ENCODE peak calls at places on chromosomes 16 and 17, in five cellular contexts. D is neuronal stem cell, K is mesenchymal stem cell, R is H9, H is H1. V is an unnamed sample.

GRCh38 chr17:37489197-37490001 is at the start of gene DUSP14:
- DNase-seq in H (peak; percentile 84), K (peak; percentile 78), D (peak; percentile 77), R (peak; percentile 91), V (peak; percentile 76)

GRCh38 chr16:22660441-22661160 is 149.9 kb downstream of the NPIPB5 start:
- DNase-seq in H (no peak), K (no peak), R (peak; percentile 12), D (no peak), V (no peak)

GRCh38 chr16:47644166-47644565 is 183.0 kb downstream of the PHKB start:
- DNase-seq in R (no peak), D (no peak), H (no peak), K (peak; percentile 76), V (no peak)

GRCh38 chr16:73031155-73031866 is 16.6 kb downstream of the ZFHX3 start:
- DNase-seq in D (no peak), K (peak; percentile 93), R (no peak), H (no peak), V (peak; percentile 59)

GRCh38 chr16:15865742-15866141 is 8.9 kb upstream of the MYH11 start:
- DNase-seq in D (no peak), H (no peak), K (no peak), R (no peak), V (no peak)

GRCh38 chr17:1643293-1643998 is 2.1 kb downstream of the SCARF1 start:
- DNase-seq in D (peak; percentile 45), H (peak; percentile 88), R (peak; percentile 96), K (no peak), V (peak; percentile 60)

GRCh38 chr17:39178516-39178915 is 12.6 kb upstream of the ARL5C start:
- DNase-seq in R (no peak), H (no peak), D (no peak), K (peak; percentile 46), V (no peak)

GRCh38 chr16:27226476-27226875 is 23.1 kb downstream of the KDM8 start:
- DNase-seq in H (no peak), R (no peak), D (no peak), K (no peak), V (peak; percentile 49)

GRCh38 chr16:31477220-31478216 is 5.4 kb upstream of the SLC5A2 start:
- DNase-seq in H (peak; percentile 86), R (peak; percentile 92), K (no peak), D (no peak), V (peak; percentile 93)

GRCh38 chr16:1949507-1949906 is 5.0 kb downstream of the RPL3L start:
- DNase-seq in D (no peak), R (no peak), K (no peak), H (no peak), V (no peak)

GRCh38 chr16:67191995-67192681 is at the start of gene E2F4:
- DNase-seq in D (peak; percentile 81), K (peak; percentile 93), H (peak; percentile 88), R (peak; percentile 91), V (peak; percentile 85)
- H3K18ac ChIP-seq in D (peak within 1 kb of the TSS; percentile 94), K (peak within 1 kb of the TSS; percentile 95), H (peak within 1 kb of the TSS; percentile 75), R (no peak within 1 kb of the TSS), V (peak within 1 kb of the TSS; percentile 94)

GRCh38 chr17:48799069-48799710 is 17.8 kb downstream of the TTLL6 start:
- DNase-seq in K (no peak), H (no peak), R (no peak), D (no peak), V (no peak)
- H2BK12ac ChIP-seq in K (peak overlapping the region; percentile 45), H (no peak overlapping the region), R (no peak overlapping the region), D (no peak overlapping the region), V (no peak overlapping the region)

GRCh38 chr16:64398795-64399194 is 723.1 kb downstream of the CDH11 start:
- DNase-seq in K (no peak), R (no peak), H (no peak), D (no peak), V (no peak)

GRCh38 chr16:64408699-64409098 is 713.2 kb downstream of the CDH11 start:
- DNase-seq in K (no peak), H (no peak), D (no peak), R (no peak), V (no peak)

GRCh38 chr16:64406661-64407267 is 715.1 kb downstream of the CDH11 start:
- DNase-seq in K (peak; percentile 48), D (no peak), H (no peak), R (no peak), V (no peak)

GRCh38 chr16:64397945-64398508 is 723.8 kb downstream of the CDH11 start:
- DNase-seq in K (no peak), D (no peak), H (no peak), R (no peak), V (no peak)

DNA sequence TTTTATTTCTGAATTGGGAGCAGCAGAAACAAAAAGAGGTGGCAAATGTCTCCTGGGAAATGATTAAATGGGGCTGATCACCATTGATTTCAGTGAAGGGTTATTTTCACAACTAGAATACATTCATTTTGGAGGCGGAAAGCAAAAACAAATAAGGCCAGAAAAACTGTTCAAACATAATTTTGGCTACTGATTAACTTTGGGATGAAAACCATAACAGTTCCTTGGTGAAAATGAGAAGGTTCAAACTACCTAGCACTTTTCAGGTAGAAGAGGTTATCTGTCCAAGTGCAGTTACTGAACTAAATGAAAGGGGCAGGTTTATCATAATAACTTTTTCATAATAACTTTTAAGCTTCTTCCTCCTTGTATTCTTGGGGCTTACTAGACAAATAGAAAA is 718.5 kb downstream of the CDH11 start:
- DNase-seq in D (no peak), K (no peak), H (no peak), R (no peak), V (no peak)
- H2AFZ ChIP-seq in D (peak overlapping the region; percentile 28), K (no peak overlapping the region), H (peak overlapping the region; percentile 99), R (no peak overlapping the region), V (no peak overlapping the region)

GRCh38 chr17:29159286-29159860 is 20.8 kb downstream of the MYO18A start:
- DNase-seq in D (no peak), R (no peak), K (no peak), H (no peak), V (no peak)
- H3K18ac ChIP-seq in D (no peak overlapping the region), R (no peak overlapping the region), K (peak overlapping the region; percentile 67), H (no peak overlapping the region), V (peak overlapping the region; percentile 30)

DNA sequence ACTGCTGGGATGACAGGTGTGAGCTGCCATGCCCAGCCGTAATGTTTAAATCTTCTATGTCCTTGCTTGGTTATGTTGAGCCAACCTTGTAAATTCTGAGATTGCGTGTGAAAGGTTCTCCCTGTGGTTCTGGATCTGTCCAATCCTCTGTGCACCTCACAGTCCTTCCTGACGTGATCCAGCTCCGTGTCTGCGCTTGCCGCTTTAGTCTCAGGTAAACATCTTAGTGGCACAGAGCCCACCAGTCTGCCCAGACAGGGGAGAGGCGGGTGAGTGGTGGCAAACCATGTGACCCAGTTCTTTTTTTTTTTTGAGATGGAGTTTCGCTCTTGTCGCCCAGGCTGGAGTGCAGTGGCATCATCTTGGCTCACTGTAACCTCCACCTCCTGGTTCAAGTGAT is 13.9 kb downstream of the SLC25A10 start:
- DNase-seq in K (no peak), R (no peak), D (no peak), H (no peak), V (no peak)
- H2BK12ac ChIP-seq in K (no peak overlapping the region), R (no peak overlapping the region), D (no peak overlapping the region), H (no peak overlapping the region), V (no peak overlapping the region)

DNA sequence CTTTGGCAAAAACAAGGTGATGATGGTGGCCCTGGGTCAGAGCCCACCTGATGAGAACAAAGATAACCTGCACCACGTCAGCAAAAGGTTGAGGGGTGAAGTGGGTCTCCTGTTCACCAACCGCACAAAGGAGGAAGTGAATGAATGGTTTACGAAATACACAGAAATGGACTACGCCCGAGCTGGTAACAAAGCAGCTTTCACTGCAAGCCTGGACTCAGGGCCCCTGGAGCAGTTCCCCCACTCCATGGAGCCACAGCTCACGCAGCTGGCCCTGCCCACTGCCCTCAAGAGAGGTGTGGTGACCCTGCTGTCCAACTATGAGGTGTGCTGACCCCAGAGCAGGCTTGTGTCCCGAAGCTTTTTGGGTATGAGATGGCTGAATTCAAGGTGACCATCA is 29.7 kb upstream of the DLX4 start:
- DNase-seq in D (no peak), K (no peak), H (no peak), R (no peak), V (no peak)
- H2AFZ ChIP-seq in D (no peak overlapping the region), K (no peak overlapping the region), H (no peak overlapping the region), R (no peak overlapping the region), V (no peak overlapping the region)

GRCh38 chr17:83084214-83084613 is 4.8 kb downstream of the METRNL start:
- DNase-seq in R (no peak), D (no peak), H (no peak), K (no peak), V (no peak)
- H3K18ac ChIP-seq in R (no peak overlapping the region), D (no peak overlapping the region), H (peak overlapping the region; percentile 60), K (peak overlapping the region; percentile 5), V (peak overlapping the region; percentile 72)

GRCh38 chr16:6964679-6965078 is 368.0 kb upstream of the RBFOX1 start:
- DNase-seq in D (no peak), K (no peak), H (no peak), R (peak; percentile 38), V (no peak)
- H2BK12ac ChIP-seq in D (no peak overlapping the region), K (no peak overlapping the region), H (no peak overlapping the region), R (no peak overlapping the region), V (no peak overlapping the region)

V was measured in trophoblast cell.